ENCODE peak calls at places on chromosome 21, in nine cellular contexts. One of them, this sample, is unnamed. For H3K36me3, the result is how much of the 10 kb centered on the place peaks cover.

GRCh38 chr21:33403128-33403785 is at the start of gene IFNGR2:
- DNase-seq in CD4-positive, CD25-positive, alpha-beta regulatory T cell: peak
- DNase-seq in CD8-positive, alpha-beta memory T cell: peak
- DNase-seq in psoas muscle: peak
- DNase-seq in ovary: peak
- DNase-seq in CD8-positive, alpha-beta T cell: peak
- DNase-seq in aorta: peak
- DNase-seq in fibroblast of lung: no peak
- DNase-seq in breast epithelium: no peak
- DNase-seq in this sample: no peak

GRCh38 chr21:45445369-45445768 is 40.4 kb downstream of the COL18A1 start:
- DNase-seq in psoas muscle: no peak
- DNase-seq in CD8-positive, alpha-beta memory T cell: no peak
- DNase-seq in fibroblast of lung: no peak
- DNase-seq in ovary: no peak
- DNase-seq in CD8-positive, alpha-beta T cell: no peak
- DNase-seq in aorta: peak
- DNase-seq in CD4-positive, CD25-positive, alpha-beta regulatory T cell: no peak
- DNase-seq in breast epithelium: no peak
- DNase-seq in this sample: no peak

GRCh38 chr21:25324666-25325065 is 282.6 kb downstream of the MRPL39 start:
- DNase-seq in aorta: no peak
- DNase-seq in ovary: no peak
- DNase-seq in psoas muscle: no peak
- DNase-seq in fibroblast of lung: no peak
- DNase-seq in CD4-positive, CD25-positive, alpha-beta regulatory T cell: no peak
- DNase-seq in CD8-positive, alpha-beta memory T cell: no peak
- DNase-seq in breast epithelium: no peak
- DNase-seq in CD8-positive, alpha-beta T cell: no peak
- DNase-seq in this sample: no peak

GRCh38 chr21:19640964-19641363 is 1237.4 kb upstream of the TMPRSS15 start:
- DNase-seq in psoas muscle: no peak
- DNase-seq in CD8-positive, alpha-beta T cell: no peak
- DNase-seq in fibroblast of lung: no peak
- DNase-seq in ovary: no peak
- DNase-seq in CD4-positive, CD25-positive, alpha-beta regulatory T cell: no peak
- DNase-seq in aorta: no peak
- DNase-seq in breast epithelium: no peak
- DNase-seq in CD8-positive, alpha-beta memory T cell: no peak
- DNase-seq in this sample: no peak

GRCh38 chr21:38712076-38712475 is 93.7 kb upstream of the ETS2 start:
- DNase-seq in fibroblast of lung: peak
- DNase-seq in breast epithelium: no peak
- DNase-seq in aorta: no peak
- DNase-seq in ovary: no peak
- DNase-seq in CD8-positive, alpha-beta T cell: no peak
- DNase-seq in psoas muscle: no peak
- DNase-seq in CD8-positive, alpha-beta memory T cell: no peak
- DNase-seq in CD4-positive, CD25-positive, alpha-beta regulatory T cell: no peak
- DNase-seq in this sample: no peak

GRCh38 chr21:21632926-21633325 is 634.7 kb downstream of the NCAM2 start:
- DNase-seq in psoas muscle: no peak
- DNase-seq in fibroblast of lung: no peak
- DNase-seq in breast epithelium: no peak
- DNase-seq in aorta: no peak
- DNase-seq in CD8-positive, alpha-beta memory T cell: no peak
- DNase-seq in CD4-positive, CD25-positive, alpha-beta regulatory T cell: no peak
- DNase-seq in CD8-positive, alpha-beta T cell: no peak
- DNase-seq in ovary: no peak
- DNase-seq in this sample: no peak

GRCh38 chr21:26447932-26448331 is 125.2 kb downstream of the CYYR1 start:
- DNase-seq in CD8-positive, alpha-beta T cell: no peak
- DNase-seq in CD4-positive, CD25-positive, alpha-beta regulatory T cell: no peak
- DNase-seq in breast epithelium: no peak
- DNase-seq in CD8-positive, alpha-beta memory T cell: no peak
- DNase-seq in ovary: no peak
- DNase-seq in aorta: no peak
- DNase-seq in fibroblast of lung: no peak
- DNase-seq in psoas muscle: no peak
- DNase-seq in this sample: no peak

GRCh38 chr21:29671728-29672127 is 268.1 kb downstream of the GRIK1 start:
- DNase-seq in CD4-positive, CD25-positive, alpha-beta regulatory T cell: no peak
- DNase-seq in psoas muscle: no peak
- DNase-seq in breast epithelium: no peak
- DNase-seq in CD8-positive, alpha-beta T cell: no peak
- DNase-seq in aorta: no peak
- DNase-seq in ovary: no peak
- DNase-seq in CD8-positive, alpha-beta memory T cell: no peak
- DNase-seq in fibroblast of lung: no peak
- DNase-seq in this sample: no peak

GRCh38 chr21:27831177-27831576 is 864.3 kb upstream of the ADAMTS5 start:
- DNase-seq in aorta: no peak
- DNase-seq in psoas muscle: no peak
- DNase-seq in CD8-positive, alpha-beta T cell: no peak
- DNase-seq in CD4-positive, CD25-positive, alpha-beta regulatory T cell: no peak
- DNase-seq in CD8-positive, alpha-beta memory T cell: no peak
- DNase-seq in fibroblast of lung: no peak
- DNase-seq in breast epithelium: no peak
- DNase-seq in ovary: no peak
- DNase-seq in this sample: no peak

GRCh38 chr21:14916676-14917141 is 148.1 kb downstream of the NRIP1 start:
- DNase-seq in CD8-positive, alpha-beta T cell: no peak
- DNase-seq in fibroblast of lung: peak
- DNase-seq in psoas muscle: no peak
- DNase-seq in CD8-positive, alpha-beta memory T cell: no peak
- DNase-seq in aorta: no peak
- DNase-seq in ovary: no peak
- DNase-seq in CD4-positive, CD25-positive, alpha-beta regulatory T cell: no peak
- DNase-seq in breast epithelium: no peak
- DNase-seq in this sample: no peak

GRCh38 chr21:45542242-45542666 is at the start of gene SLC19A1:
- DNase-seq in aorta: peak
- DNase-seq in fibroblast of lung: peak
- DNase-seq in breast epithelium: peak
- DNase-seq in CD4-positive, CD25-positive, alpha-beta regulatory T cell: peak
- DNase-seq in psoas muscle: peak
- DNase-seq in CD8-positive, alpha-beta memory T cell: peak
- DNase-seq in CD8-positive, alpha-beta T cell: peak
- DNase-seq in ovary: peak
- DNase-seq in this sample: peak

GRCh38 chr21:15604424-15604823 is 125.4 kb upstream of the USP25 start:
- DNase-seq in CD8-positive, alpha-beta T cell: no peak
- DNase-seq in ovary: no peak
- DNase-seq in psoas muscle: no peak
- DNase-seq in fibroblast of lung: peak
- DNase-seq in breast epithelium: no peak
- DNase-seq in CD4-positive, CD25-positive, alpha-beta regulatory T cell: no peak
- DNase-seq in CD8-positive, alpha-beta memory T cell: no peak
- DNase-seq in aorta: no peak
- DNase-seq in this sample: no peak

GRCh38 chr21:17610862-17611261 is 1.8 kb downstream of the BTG3 start:
- DNase-seq in ovary: peak
- DNase-seq in aorta: no peak
- DNase-seq in psoas muscle: no peak
- DNase-seq in CD8-positive, alpha-beta memory T cell: no peak
- DNase-seq in breast epithelium: no peak
- DNase-seq in fibroblast of lung: no peak
- DNase-seq in CD4-positive, CD25-positive, alpha-beta regulatory T cell: no peak
- DNase-seq in CD8-positive, alpha-beta T cell: no peak
- DNase-seq in this sample: no peak

GRCh38 chr21:35616090-35616489 is 444.2 kb downstream of the SETD4 start:
- DNase-seq in aorta: no peak
- DNase-seq in CD8-positive, alpha-beta T cell: no peak
- DNase-seq in psoas muscle: no peak
- DNase-seq in breast epithelium: no peak
- DNase-seq in CD8-positive, alpha-beta memory T cell: peak
- DNase-seq in ovary: no peak
- DNase-seq in CD4-positive, CD25-positive, alpha-beta regulatory T cell: no peak
- DNase-seq in fibroblast of lung: peak
- DNase-seq in this sample: no peak

GRCh38 chr21:35614412-35614901 is 445.9 kb downstream of the SETD4 start:
- DNase-seq in aorta: no peak
- DNase-seq in psoas muscle: no peak
- DNase-seq in CD4-positive, CD25-positive, alpha-beta regulatory T cell: no peak
- DNase-seq in breast epithelium: no peak
- DNase-seq in ovary: no peak
- DNase-seq in CD8-positive, alpha-beta memory T cell: no peak
- DNase-seq in fibroblast of lung: no peak
- DNase-seq in CD8-positive, alpha-beta T cell: no peak
- DNase-seq in this sample: no peak

GRCh38 chr21:35609263-35609662 is 451.1 kb downstream of the SETD4 start:
- DNase-seq in breast epithelium: no peak
- DNase-seq in aorta: no peak
- DNase-seq in psoas muscle: no peak
- DNase-seq in fibroblast of lung: no peak
- DNase-seq in ovary: no peak
- DNase-seq in CD8-positive, alpha-beta T cell: no peak
- DNase-seq in CD4-positive, CD25-positive, alpha-beta regulatory T cell: no peak
- DNase-seq in CD8-positive, alpha-beta memory T cell: no peak
- DNase-seq in this sample: no peak

GRCh38 chr21:35615325-35615724 is 445.0 kb downstream of the SETD4 start:
- DNase-seq in psoas muscle: no peak
- DNase-seq in ovary: no peak
- DNase-seq in CD4-positive, CD25-positive, alpha-beta regulatory T cell: no peak
- DNase-seq in aorta: no peak
- DNase-seq in CD8-positive, alpha-beta T cell: no peak
- DNase-seq in CD8-positive, alpha-beta memory T cell: no peak
- DNase-seq in fibroblast of lung: no peak
- DNase-seq in breast epithelium: no peak
- DNase-seq in this sample: no peak

GRCh38 chr21:35611752-35612151 is 448.6 kb downstream of the SETD4 start:
- DNase-seq in fibroblast of lung: no peak
- DNase-seq in CD4-positive, CD25-positive, alpha-beta regulatory T cell: no peak
- DNase-seq in ovary: no peak
- DNase-seq in psoas muscle: no peak
- DNase-seq in aorta: no peak
- DNase-seq in breast epithelium: no peak
- DNase-seq in CD8-positive, alpha-beta memory T cell: no peak
- DNase-seq in CD8-positive, alpha-beta T cell: no peak
- DNase-seq in this sample: no peak
- H3K27ac ChIP-seq in fibroblast of lung: no peak
- H3K27ac ChIP-seq in CD4-positive, CD25-positive, alpha-beta regulatory T cell: no peak
- H3K27ac ChIP-seq in ovary: no peak
- H3K27ac ChIP-seq in psoas muscle: no peak
- H3K27ac ChIP-seq in aorta: no peak
- H3K27ac ChIP-seq in breast epithelium: no peak
- H3K27ac ChIP-seq in CD8-positive, alpha-beta memory T cell: no peak
- H3K27ac ChIP-seq in CD8-positive, alpha-beta T cell: no peak
- H3K27ac ChIP-seq in this sample: no peak

GRCh38 chr21:41832230-41833137 is 46.7 kb downstream of the PRDM15 start:
- DNase-seq in aorta: peak
- DNase-seq in CD4-positive, CD25-positive, alpha-beta regulatory T cell: no peak
- DNase-seq in fibroblast of lung: no peak
- DNase-seq in psoas muscle: no peak
- DNase-seq in ovary: no peak
- DNase-seq in breast epithelium: no peak
- DNase-seq in CD8-positive, alpha-beta memory T cell: no peak
- DNase-seq in CD8-positive, alpha-beta T cell: no peak
- DNase-seq in this sample: no peak

GRCh38 chr21:41835711-41836154 is 43.4 kb downstream of the PRDM15 start:
- DNase-seq in CD8-positive, alpha-beta T cell: no peak
- DNase-seq in fibroblast of lung: peak
- DNase-seq in breast epithelium: no peak
- DNase-seq in psoas muscle: no peak
- DNase-seq in ovary: no peak
- DNase-seq in CD8-positive, alpha-beta memory T cell: no peak
- DNase-seq in aorta: no peak
- DNase-seq in CD4-positive, CD25-positive, alpha-beta regulatory T cell: no peak
- DNase-seq in this sample: no peak

GRCh38 chr21:41833138-41834115 is 45.7 kb downstream of the PRDM15 start:
- DNase-seq in CD8-positive, alpha-beta T cell: no peak
- DNase-seq in ovary: no peak
- DNase-seq in fibroblast of lung: no peak
- DNase-seq in breast epithelium: no peak
- DNase-seq in aorta: peak
- DNase-seq in CD4-positive, CD25-positive, alpha-beta regulatory T cell: no peak
- DNase-seq in psoas muscle: no peak
- DNase-seq in CD8-positive, alpha-beta memory T cell: no peak
- DNase-seq in this sample: no peak

GRCh38 chr21:41834926-41835663 is 44.0 kb downstream of the PRDM15 start:
- DNase-seq in CD8-positive, alpha-beta T cell: no peak
- DNase-seq in CD8-positive, alpha-beta memory T cell: no peak
- DNase-seq in CD4-positive, CD25-positive, alpha-beta regulatory T cell: no peak
- DNase-seq in breast epithelium: no peak
- DNase-seq in aorta: peak
- DNase-seq in psoas muscle: no peak
- DNase-seq in ovary: no peak
- DNase-seq in fibroblast of lung: no peak
- DNase-seq in this sample: no peak

GRCh38 chr21:41834252-41834925 is 44.8 kb downstream of the PRDM15 start:
- DNase-seq in CD8-positive, alpha-beta memory T cell: no peak
- DNase-seq in breast epithelium: no peak
- DNase-seq in aorta: peak
- DNase-seq in ovary: peak
- DNase-seq in fibroblast of lung: no peak
- DNase-seq in CD4-positive, CD25-positive, alpha-beta regulatory T cell: no peak
- DNase-seq in CD8-positive, alpha-beta T cell: no peak
- DNase-seq in psoas muscle: no peak
- DNase-seq in this sample: no peak
- H3K36me3 ChIP-seq in CD8-positive, alpha-beta memory T cell: under half
- H3K36me3 ChIP-seq in breast epithelium: under half
- H3K36me3 ChIP-seq in aorta: under half
- H3K36me3 ChIP-seq in ovary: under half
- H3K36me3 ChIP-seq in fibroblast of lung: under half
- H3K36me3 ChIP-seq in CD4-positive, CD25-positive, alpha-beta regulatory T cell: half or more
- H3K36me3 ChIP-seq in CD8-positive, alpha-beta T cell: under half
- H3K36me3 ChIP-seq in psoas muscle: half or more
- H3K36me3 ChIP-seq in this sample: under half

DNA sequence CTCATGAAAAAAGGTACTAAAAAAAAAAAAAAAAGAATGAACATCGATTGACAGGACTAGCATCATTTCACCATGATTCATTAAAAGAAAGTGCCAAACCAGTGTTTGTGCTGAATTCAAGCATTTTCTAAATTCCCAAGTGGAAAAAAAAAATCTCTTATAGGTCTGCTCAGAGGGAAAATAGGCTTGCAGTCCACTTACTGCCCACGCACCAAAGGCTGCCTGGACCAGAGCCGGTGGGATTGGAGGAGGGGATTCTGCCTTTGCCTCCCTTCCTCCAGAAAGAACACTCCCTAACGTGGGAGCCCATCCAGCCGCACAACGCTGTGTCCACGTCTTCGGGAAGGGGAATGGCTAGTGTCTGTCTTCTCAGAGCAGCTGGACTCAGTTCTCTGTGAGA is 5.5 kb upstream of the TRAPPC10 start:
- DNase-seq in aorta: no peak
- DNase-seq in ovary: peak
- DNase-seq in CD8-positive, alpha-beta T cell: no peak
- DNase-seq in fibroblast of lung: no peak
- DNase-seq in CD8-positive, alpha-beta memory T cell: no peak
- DNase-seq in psoas muscle: no peak
- DNase-seq in breast epithelium: no peak
- DNase-seq in CD4-positive, CD25-positive, alpha-beta regulatory T cell: no peak
- DNase-seq in this sample: no peak
- H3K4me3 ChIP-seq in aorta: no peak
- H3K4me3 ChIP-seq in ovary: no peak
- H3K4me3 ChIP-seq in CD8-positive, alpha-beta T cell: no peak
- H3K4me3 ChIP-seq in fibroblast of lung: no peak
- H3K4me3 ChIP-seq in CD8-positive, alpha-beta memory T cell: no peak
- H3K4me3 ChIP-seq in psoas muscle: no peak
- H3K4me3 ChIP-seq in breast epithelium: no peak
- H3K4me3 ChIP-seq in CD4-positive, CD25-positive, alpha-beta regulatory T cell: no peak
- H3K4me3 ChIP-seq in this sample: no peak

GRCh38 chr21:31447477-31447876 is 103.4 kb upstream of the TIAM1 start:
- DNase-seq in aorta: no peak
- DNase-seq in CD8-positive, alpha-beta memory T cell: no peak
- DNase-seq in fibroblast of lung: no peak
- DNase-seq in breast epithelium: no peak
- DNase-seq in CD8-positive, alpha-beta T cell: no peak
- DNase-seq in CD4-positive, CD25-positive, alpha-beta regulatory T cell: no peak
- DNase-seq in ovary: no peak
- DNase-seq in psoas muscle: no peak
- DNase-seq in this sample: no peak
- H3K27ac ChIP-seq in aorta: no peak
- H3K27ac ChIP-seq in CD8-positive, alpha-beta memory T cell: no peak
- H3K27ac ChIP-seq in fibroblast of lung: no peak
- H3K27ac ChIP-seq in breast epithelium: no peak
- H3K27ac ChIP-seq in CD8-positive, alpha-beta T cell: no peak
- H3K27ac ChIP-seq in CD4-positive, CD25-positive, alpha-beta regulatory T cell: no peak
- H3K27ac ChIP-seq in ovary: no peak
- H3K27ac ChIP-seq in psoas muscle: no peak
- H3K27ac ChIP-seq in this sample: no peak